ENCODE peak calls at places on chromosome 14, in nine cellular contexts. N is foreskin melanocyte; V is Calu3; C is choroid plexus epithelial cell; R is GM20000; A is hippocampal formation; Q is HT1080; K is stimulated activated CD8-positive, alpha-beta memory T cell treated with anti-CD3 and anti-CD28 coated beads, Interleukin-4, amount 100 ng/mL, for 24 hours; U is NCI-H1105 treated with DMSO at 0.1 percent for 48 hours. S is an unnamed sample.

GRCh38 chr14:31037709-31038221 is 11.6 kb upstream of the STRN3 start:
- DNase-seq in R (no peak), Q (no peak), N (no peak), V (no peak), K (no peak), U (no peak), A (no peak), C (no peak), S (peak; percentile 51)

GRCh38 chr14:86321151-86321550 is 791.2 kb downstream of the FLRT2 start:
- DNase-seq in V (no peak), R (no peak), C (peak; percentile 51), Q (peak; percentile 3), N (no peak), K (no peak), A (no peak), U (no peak), S (peak; percentile 11)

GRCh38 chr14:49865431-49865859 is 12.9 kb upstream of the NEMF start:
- DNase-seq in R (no peak), A (peak; percentile 38), U (peak; percentile 64), V (peak; percentile 84), K (peak; percentile 72), Q (peak; percentile 72), C (peak; percentile 80), N (no peak), S (peak; percentile 77)

GRCh38 chr14:36478782-36479181 is 41.2 kb downstream of the NKX2-1 start:
- DNase-seq in U (no peak), Q (peak; percentile 79), C (no peak), A (no peak), R (no peak), N (no peak), V (no peak), K (no peak), S (no peak)

GRCh38 chr14:102363182-102363952 is 626 bp downstream of the TECPR2 start:
- DNase-seq in C (peak; percentile 28), N (peak; percentile 8), A (no peak), U (peak; percentile 21), K (peak; percentile 7), V (no peak), Q (peak; percentile 30), R (no peak), S (peak; percentile 35)

GRCh38 chr14:24079521-24080141 is 8.3 kb downstream of the CPNE6 start:
- DNase-seq in R (no peak), A (no peak), V (no peak), Q (no peak), N (no peak), K (no peak), U (no peak), C (no peak), S (no peak)

GRCh38 chr14:20429801-20430669 is 5.9 kb downstream of the KLHL33 start:
- DNase-seq in Q (no peak), A (peak; percentile 21), R (no peak), K (no peak), U (peak; percentile 73), N (no peak), V (no peak), C (no peak), S (no peak)

GRCh38 chr14:54566152-54566409 is 847 bp upstream of the SAMD4A start:
- DNase-seq in C (no peak), R (no peak), K (no peak), U (no peak), Q (no peak), A (no peak), N (no peak), V (no peak), S (no peak)

GRCh38 chr14:29054119-29054518 is 287.5 kb downstream of the FOXG1 start:
- DNase-seq in V (no peak), C (peak; percentile 13), N (no peak), A (no peak), Q (no peak), U (no peak), R (no peak), K (no peak), S (no peak)

GRCh38 chr14:44995770-44996294 is 33.8 kb downstream of the TOGARAM1 start:
- DNase-seq in U (no peak), A (no peak), K (no peak), Q (no peak), C (no peak), V (no peak), R (no peak), N (no peak), S (no peak)

GRCh38 chr14:56812364-56813103 is 2.3 kb upstream of the OTX2 start:
- DNase-seq in C (no peak), N (no peak), R (no peak), V (no peak), Q (no peak), A (no peak), U (no peak), K (no peak), S (no peak)

GRCh38 chr14:64960762-64961276 is 11.3 kb downstream of the RAB15 start:
- DNase-seq in R (no peak), U (peak; percentile 20), C (no peak), N (no peak), K (no peak), Q (no peak), V (no peak), A (no peak), S (no peak)

GRCh38 chr14:90381999-90382451 is 14.8 kb upstream of the CALM1 start:
- DNase-seq in V (peak; percentile 59), K (no peak), R (no peak), N (no peak), Q (no peak), A (no peak), C (no peak), U (peak; percentile 84), S (peak; percentile 26)

S was measured in cardiac fibroblast.